ENCODE peak calls at places on chromosome 1, in ten cellular contexts. One of them, this sample, is unnamed. For H3K4me1, the result is how much of the 10 kb centered on the place peaks cover.

GRCh38 chr1:24085546-24085945 is 26.4 kb downstream of the MYOM3 start:
- DNase-seq in Peyer's patch: no peak
- DNase-seq in RWPE2: no peak
- DNase-seq in foreskin keratinocyte: no peak
- DNase-seq in breast epithelium: no peak
- DNase-seq in adrenal gland: no peak
- DNase-seq in OCI-LY7: no peak
- DNase-seq in pancreas: no peak
- DNase-seq in fibroblast of lung: peak
- DNase-seq in lower lobe of right lung: no peak
- DNase-seq in this sample: no peak

GRCh38 chr1:5688479-5689077 is 303.6 kb downstream of the NPHP4 start:
- DNase-seq in lower lobe of right lung: no peak
- DNase-seq in pancreas: no peak
- DNase-seq in fibroblast of lung: no peak
- DNase-seq in foreskin keratinocyte: no peak
- DNase-seq in adrenal gland: no peak
- DNase-seq in OCI-LY7: no peak
- DNase-seq in breast epithelium: no peak
- DNase-seq in Peyer's patch: peak
- DNase-seq in RWPE2: peak
- DNase-seq in this sample: peak

GRCh38 chr1:23529146-23530088 is 1.6 kb downstream of the E2F2 start:
- DNase-seq in RWPE2: no peak
- DNase-seq in pancreas: no peak
- DNase-seq in foreskin keratinocyte: no peak
- DNase-seq in OCI-LY7: peak
- DNase-seq in adrenal gland: peak
- DNase-seq in breast epithelium: no peak
- DNase-seq in Peyer's patch: peak
- DNase-seq in lower lobe of right lung: no peak
- DNase-seq in fibroblast of lung: no peak
- DNase-seq in this sample: peak

GRCh38 chr1:31931241-31932225 is 6.6 kb downstream of the PTP4A2 start:
- DNase-seq in OCI-LY7: no peak
- DNase-seq in RWPE2: no peak
- DNase-seq in breast epithelium: no peak
- DNase-seq in lower lobe of right lung: no peak
- DNase-seq in adrenal gland: no peak
- DNase-seq in foreskin keratinocyte: no peak
- DNase-seq in pancreas: no peak
- DNase-seq in Peyer's patch: no peak
- DNase-seq in fibroblast of lung: peak
- DNase-seq in this sample: no peak

GRCh38 chr1:157766792-157767191 is 10.1 kb downstream of the FCRL2 start:
- DNase-seq in OCI-LY7: no peak
- DNase-seq in breast epithelium: no peak
- DNase-seq in fibroblast of lung: no peak
- DNase-seq in Peyer's patch: no peak
- DNase-seq in pancreas: no peak
- DNase-seq in RWPE2: no peak
- DNase-seq in foreskin keratinocyte: no peak
- DNase-seq in adrenal gland: no peak
- DNase-seq in lower lobe of right lung: no peak
- DNase-seq in this sample: no peak

GRCh38 chr1:227793948-227794812 is 21.3 kb upstream of the PRSS38 start:
- DNase-seq in Peyer's patch: no peak
- DNase-seq in fibroblast of lung: peak
- DNase-seq in foreskin keratinocyte: no peak
- DNase-seq in pancreas: peak
- DNase-seq in RWPE2: no peak
- DNase-seq in lower lobe of right lung: peak
- DNase-seq in adrenal gland: no peak
- DNase-seq in OCI-LY7: no peak
- DNase-seq in breast epithelium: peak
- DNase-seq in this sample: peak

GRCh38 chr1:64532646-64533045 is 62.7 kb downstream of the CACHD1 start:
- DNase-seq in lower lobe of right lung: no peak
- DNase-seq in Peyer's patch: no peak
- DNase-seq in foreskin keratinocyte: no peak
- DNase-seq in fibroblast of lung: no peak
- DNase-seq in breast epithelium: no peak
- DNase-seq in adrenal gland: no peak
- DNase-seq in RWPE2: no peak
- DNase-seq in OCI-LY7: no peak
- DNase-seq in pancreas: no peak
- DNase-seq in this sample: no peak

GRCh38 chr1:224753491-224753890 is 137.4 kb downstream of the CNIH3 start:
- DNase-seq in OCI-LY7: no peak
- DNase-seq in RWPE2: no peak
- DNase-seq in foreskin keratinocyte: no peak
- DNase-seq in lower lobe of right lung: no peak
- DNase-seq in fibroblast of lung: no peak
- DNase-seq in pancreas: no peak
- DNase-seq in breast epithelium: no peak
- DNase-seq in Peyer's patch: no peak
- DNase-seq in adrenal gland: no peak
- DNase-seq in this sample: no peak

GRCh38 chr1:1435911-1436633 is 582 bp downstream of the VWA1 start:
- DNase-seq in OCI-LY7: no peak
- DNase-seq in Peyer's patch: no peak
- DNase-seq in breast epithelium: no peak
- DNase-seq in foreskin keratinocyte: no peak
- DNase-seq in RWPE2: no peak
- DNase-seq in adrenal gland: no peak
- DNase-seq in pancreas: peak
- DNase-seq in lower lobe of right lung: no peak
- DNase-seq in fibroblast of lung: no peak
- DNase-seq in this sample: peak

GRCh38 chr1:1434131-1434811 is 1.2 kb upstream of the VWA1 start:
- DNase-seq in foreskin keratinocyte: no peak
- DNase-seq in fibroblast of lung: peak
- DNase-seq in lower lobe of right lung: peak
- DNase-seq in adrenal gland: peak
- DNase-seq in RWPE2: no peak
- DNase-seq in Peyer's patch: no peak
- DNase-seq in pancreas: peak
- DNase-seq in breast epithelium: peak
- DNase-seq in OCI-LY7: no peak
- DNase-seq in this sample: peak

GRCh38 chr1:1433804-1434130 is 1.7 kb upstream of the VWA1 start:
- DNase-seq in OCI-LY7: no peak
- DNase-seq in adrenal gland: no peak
- DNase-seq in RWPE2: no peak
- DNase-seq in breast epithelium: no peak
- DNase-seq in fibroblast of lung: peak
- DNase-seq in lower lobe of right lung: no peak
- DNase-seq in pancreas: peak
- DNase-seq in foreskin keratinocyte: no peak
- DNase-seq in Peyer's patch: no peak
- DNase-seq in this sample: peak

GRCh38 chr1:1435094-1435903 is at the start of gene VWA1:
- DNase-seq in fibroblast of lung: peak
- DNase-seq in RWPE2: peak
- DNase-seq in adrenal gland: peak
- DNase-seq in OCI-LY7: no peak
- DNase-seq in breast epithelium: no peak
- DNase-seq in foreskin keratinocyte: no peak
- DNase-seq in lower lobe of right lung: peak
- DNase-seq in pancreas: peak
- DNase-seq in Peyer's patch: peak
- DNase-seq in this sample: peak

DNA sequence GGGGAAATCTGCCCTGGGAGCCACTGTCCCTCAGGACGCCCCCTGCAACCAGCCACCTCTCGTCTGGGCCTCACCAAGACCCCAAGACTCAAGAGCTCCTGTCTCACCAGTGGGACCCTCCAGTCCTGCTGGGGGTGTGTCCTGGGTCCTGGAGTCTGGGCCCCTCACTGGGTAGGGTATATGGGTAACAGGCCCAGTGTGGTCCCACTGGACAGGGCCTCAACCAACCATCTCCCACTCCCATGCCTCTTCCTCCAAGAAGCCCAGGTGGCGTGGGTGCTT is 737 bp upstream of the VWA1 start:
- DNase-seq in fibroblast of lung: no peak
- DNase-seq in lower lobe of right lung: no peak
- DNase-seq in breast epithelium: no peak
- DNase-seq in OCI-LY7: no peak
- DNase-seq in foreskin keratinocyte: no peak
- DNase-seq in adrenal gland: no peak
- DNase-seq in Peyer's patch: no peak
- DNase-seq in RWPE2: no peak
- DNase-seq in pancreas: no peak
- DNase-seq in this sample: no peak
- H3K4me1 ChIP-seq in fibroblast of lung: under half
- H3K4me1 ChIP-seq in lower lobe of right lung: half or more
- H3K4me1 ChIP-seq in breast epithelium: half or more
- H3K4me1 ChIP-seq in OCI-LY7: under half
- H3K4me1 ChIP-seq in foreskin keratinocyte: under half
- H3K4me1 ChIP-seq in adrenal gland: under half
- H3K4me1 ChIP-seq in Peyer's patch: under half
- H3K4me1 ChIP-seq in RWPE2: under half
- H3K4me1 ChIP-seq in pancreas: half or more
- H3K4me1 ChIP-seq in this sample: under half

GRCh38 chr1:33133478-33134105 is 48.3 kb downstream of the TRIM62 start:
- DNase-seq in foreskin keratinocyte: no peak
- DNase-seq in adrenal gland: peak
- DNase-seq in breast epithelium: no peak
- DNase-seq in pancreas: no peak
- DNase-seq in lower lobe of right lung: no peak
- DNase-seq in RWPE2: no peak
- DNase-seq in fibroblast of lung: no peak
- DNase-seq in OCI-LY7: no peak
- DNase-seq in Peyer's patch: no peak
- DNase-seq in this sample: no peak

GRCh38 chr1:33141216-33141615 is 40.6 kb downstream of the TRIM62 start:
- DNase-seq in fibroblast of lung: no peak
- DNase-seq in OCI-LY7: no peak
- DNase-seq in Peyer's patch: no peak
- DNase-seq in pancreas: no peak
- DNase-seq in adrenal gland: no peak
- DNase-seq in breast epithelium: no peak
- DNase-seq in foreskin keratinocyte: no peak
- DNase-seq in lower lobe of right lung: no peak
- DNase-seq in RWPE2: no peak
- DNase-seq in this sample: no peak

GRCh38 chr1:33140153-33141149 is 41.4 kb downstream of the TRIM62 start:
- DNase-seq in OCI-LY7: no peak
- DNase-seq in fibroblast of lung: peak
- DNase-seq in foreskin keratinocyte: no peak
- DNase-seq in pancreas: no peak
- DNase-seq in breast epithelium: no peak
- DNase-seq in RWPE2: no peak
- DNase-seq in adrenal gland: peak
- DNase-seq in lower lobe of right lung: no peak
- DNase-seq in Peyer's patch: peak
- DNase-seq in this sample: no peak

GRCh38 chr1:33141781-33142180 is 40.1 kb downstream of the TRIM62 start:
- DNase-seq in fibroblast of lung: no peak
- DNase-seq in adrenal gland: no peak
- DNase-seq in Peyer's patch: no peak
- DNase-seq in OCI-LY7: no peak
- DNase-seq in foreskin keratinocyte: no peak
- DNase-seq in RWPE2: no peak
- DNase-seq in breast epithelium: no peak
- DNase-seq in pancreas: no peak
- DNase-seq in lower lobe of right lung: no peak
- DNase-seq in this sample: no peak

DNA sequence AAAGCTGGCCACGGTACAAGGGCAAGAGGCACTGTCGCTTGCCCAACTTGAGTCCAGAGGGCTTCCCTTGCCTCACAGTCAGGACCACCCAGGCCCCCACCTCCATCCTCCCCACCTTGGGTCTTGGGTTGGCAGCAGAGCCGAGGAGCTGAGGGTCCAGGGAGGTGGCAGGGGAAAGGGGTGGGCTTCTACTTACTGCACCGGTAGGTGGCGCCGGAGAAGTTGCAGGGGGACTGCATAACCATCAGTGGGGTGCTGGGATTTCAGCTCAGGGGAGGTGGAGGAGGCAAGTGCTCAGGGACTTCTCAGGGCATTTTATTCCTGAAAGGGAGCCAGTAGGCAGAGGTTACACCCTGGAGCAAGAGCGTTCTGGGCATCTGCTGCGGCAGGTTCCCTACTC is 44.0 kb downstream of the TRIM62 start:
- DNase-seq in pancreas: no peak
- DNase-seq in lower lobe of right lung: no peak
- DNase-seq in OCI-LY7: peak
- DNase-seq in fibroblast of lung: peak
- DNase-seq in RWPE2: no peak
- DNase-seq in foreskin keratinocyte: no peak
- DNase-seq in adrenal gland: peak
- DNase-seq in breast epithelium: no peak
- DNase-seq in Peyer's patch: peak
- DNase-seq in this sample: no peak
- TF ChIP-seq CTCF in pancreas: no peak
- TF ChIP-seq CTCF in lower lobe of right lung: peak
- TF ChIP-seq CTCF in OCI-LY7: peak
- TF ChIP-seq CTCF in fibroblast of lung: peak
- TF ChIP-seq CTCF in RWPE2: peak
- TF ChIP-seq CTCF in foreskin keratinocyte: peak
- TF ChIP-seq CTCF in adrenal gland: peak
- TF ChIP-seq CTCF in breast epithelium: peak
- TF ChIP-seq CTCF in Peyer's patch: no peak
- TF ChIP-seq CTCF in this sample: no peak

DNA sequence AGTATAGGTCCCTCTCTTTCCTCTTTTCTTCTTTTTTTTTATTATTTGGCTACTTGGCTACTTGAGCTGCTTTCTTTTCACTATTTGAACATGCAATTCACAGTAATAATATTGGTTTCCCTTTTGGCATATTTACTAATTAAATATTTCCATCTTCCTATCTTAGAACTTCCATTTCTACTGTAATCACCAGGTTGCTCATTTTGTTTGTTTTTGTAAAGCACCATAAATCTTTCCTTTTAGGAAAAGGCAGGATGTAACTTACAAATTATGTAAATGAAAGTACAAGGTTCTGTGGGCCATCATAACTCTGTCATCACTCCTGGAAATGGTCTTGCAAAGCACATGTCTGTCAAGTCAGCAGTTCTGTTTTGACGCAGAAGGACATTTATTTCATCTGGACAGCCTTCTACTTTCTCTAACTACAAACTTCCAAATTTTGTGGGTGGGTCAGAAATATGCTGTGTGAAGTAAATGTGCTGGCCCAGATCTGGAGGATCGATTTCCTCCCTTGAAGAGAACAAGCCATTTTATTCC is 71.7 kb upstream of the TNFSF18 start:
- DNase-seq in adrenal gland: no peak
- DNase-seq in RWPE2: no peak
- DNase-seq in breast epithelium: no peak
- DNase-seq in OCI-LY7: no peak
- DNase-seq in Peyer's patch: no peak
- DNase-seq in lower lobe of right lung: no peak
- DNase-seq in fibroblast of lung: peak
- DNase-seq in foreskin keratinocyte: no peak
- DNase-seq in pancreas: no peak
- DNase-seq in this sample: no peak
- H3K27ac ChIP-seq in adrenal gland: no peak
- H3K27ac ChIP-seq in RWPE2: peak
- H3K27ac ChIP-seq in breast epithelium: peak
- H3K27ac ChIP-seq in OCI-LY7: no peak
- H3K27ac ChIP-seq in Peyer's patch: peak
- H3K27ac ChIP-seq in lower lobe of right lung: peak
- H3K27ac ChIP-seq in fibroblast of lung: peak
- H3K27ac ChIP-seq in foreskin keratinocyte: peak
- H3K27ac ChIP-seq in pancreas: peak
- H3K27ac ChIP-seq in this sample: peak

DNA sequence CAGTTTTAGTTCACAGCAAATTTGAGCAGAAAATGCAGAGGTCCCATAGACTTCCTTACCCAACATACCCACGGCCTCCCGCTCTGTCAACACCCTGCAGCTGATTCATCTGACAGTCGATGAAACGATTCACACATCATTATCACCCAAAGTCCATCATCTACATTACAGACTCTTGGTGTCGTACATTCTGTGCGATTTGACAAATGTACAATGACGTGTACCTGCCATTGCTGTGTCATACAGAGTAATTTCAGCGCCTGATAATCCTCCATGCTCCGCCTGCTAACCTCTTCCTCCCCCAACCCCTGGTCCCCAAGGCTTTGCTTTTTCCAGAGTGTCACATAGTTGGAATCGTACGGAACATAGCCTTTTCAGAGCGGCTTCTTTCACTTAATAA is 94.7 kb upstream of the SLC25A33 start:
- DNase-seq in pancreas: no peak
- DNase-seq in RWPE2: no peak
- DNase-seq in fibroblast of lung: no peak
- DNase-seq in Peyer's patch: no peak
- DNase-seq in breast epithelium: no peak
- DNase-seq in adrenal gland: no peak
- DNase-seq in lower lobe of right lung: no peak
- DNase-seq in foreskin keratinocyte: peak
- DNase-seq in OCI-LY7: no peak
- DNase-seq in this sample: no peak
- H3K4me1 ChIP-seq in pancreas: under half
- H3K4me1 ChIP-seq in RWPE2: under half
- H3K4me1 ChIP-seq in fibroblast of lung: under half
- H3K4me1 ChIP-seq in Peyer's patch: under half
- H3K4me1 ChIP-seq in breast epithelium: under half
- H3K4me1 ChIP-seq in adrenal gland: under half
- H3K4me1 ChIP-seq in lower lobe of right lung: under half
- H3K4me1 ChIP-seq in foreskin keratinocyte: under half
- H3K4me1 ChIP-seq in OCI-LY7: under half
- H3K4me1 ChIP-seq in this sample: under half